ENCODE peak calls at places on chromosome 19, in ten cellular contexts. A is gastrocnemius medialis, D is BE2C, W is HCT116, V is Peyer's patch, K is endodermal cell, H is Caco-2, C is spleen, Y is transverse colon, F is psoas muscle. M is an unnamed sample. For H3K4me1, the result is how much of the 10 kb centered on the place peaks cover.

GRCh38 chr19:9407827-9408226 is 27.5 kb downstream of the ZNF266 start:
- DNase-seq in A (no peak), D (no peak), W (no peak), V (no peak), K (no peak), H (no peak), C (no peak), Y (no peak), F (no peak), M (no peak)

GRCh38 chr19:12838182-12838890 is at the start of gene MAST1:
- DNase-seq in A (no peak), D (peak), W (no peak), V (no peak), K (peak), H (peak), C (peak), Y (peak), F (peak), M (no peak)

GRCh38 chr19:13031917-13032623 is 36.8 kb downstream of the NFIX start:
- DNase-seq in A (peak), D (no peak), W (no peak), V (no peak), K (no peak), H (peak), C (no peak), Y (no peak), F (peak), M (no peak)

GRCh38 chr19:53908933-53909415 is at the start of gene CACNG7:
- DNase-seq in A (no peak), D (no peak), W (no peak), V (no peak), K (peak), H (no peak), C (no peak), Y (no peak), F (peak), M (no peak)

GRCh38 chr19:32876919-32877285 is 7.3 kb upstream of the SLC7A9 start:
- DNase-seq in A (no peak), D (no peak), W (no peak), V (no peak), K (no peak), H (peak), C (peak), Y (peak), F (no peak), M (no peak)

GRCh38 chr19:45852941-45853340 is 10.0 kb downstream of the SYMPK start:
- DNase-seq in A (no peak), D (no peak), W (no peak), V (no peak), K (no peak), H (no peak), C (peak), Y (no peak), F (peak), M (peak)

GRCh38 chr19:56174550-56174949 is 1.3 kb upstream of the GALP start:
- DNase-seq in A (no peak), D (no peak), W (no peak), V (no peak), K (no peak), H (no peak), C (no peak), Y (no peak), F (no peak), M (no peak)

GRCh38 chr19:42370068-42370520 is 20.0 kb downstream of the CNFN start:
- DNase-seq in A (no peak), D (no peak), W (no peak), V (no peak), K (peak), H (no peak), C (no peak), Y (no peak), F (no peak), M (no peak)

GRCh38 chr19:38478273-38478971 is 44.9 kb downstream of the RYR1 start:
- DNase-seq in A (no peak), D (peak), W (peak), V (no peak), K (peak), H (peak), C (no peak), Y (no peak), F (no peak), M (no peak)

GRCh38 chr19:2618611-2619010 is 83.9 kb downstream of the GNG7 start:
- DNase-seq in A (no peak), D (no peak), W (peak), V (peak), K (no peak), H (no peak), C (peak), Y (peak), F (peak), M (peak)

GRCh38 chr19:13718733-13719132 is 45.6 kb upstream of the MRI1 start:
- DNase-seq in A (no peak), D (peak), W (no peak), V (no peak), K (peak), H (peak), C (no peak), Y (peak), F (no peak), M (no peak)

GRCh38 chr19:41705393-41706174 is 2.8 kb upstream of the CEACAM5 start:
- DNase-seq in A (no peak), D (no peak), W (no peak), V (no peak), K (peak), H (peak), C (no peak), Y (peak), F (no peak), M (no peak)

GRCh38 chr19:32613008-32613407 is 32.0 kb downstream of the PDCD5 start:
- DNase-seq in A (no peak), D (no peak), W (no peak), V (no peak), K (no peak), H (no peak), C (no peak), Y (no peak), F (no peak), M (no peak)

GRCh38 chr19:16891696-16892382 is 3.0 kb downstream of the F2RL3 start:
- DNase-seq in A (no peak), D (no peak), W (no peak), V (no peak), K (no peak), H (no peak), C (no peak), Y (no peak), F (no peak), M (no peak)

GRCh38 chr19:49744946-49745381 is 18.1 kb downstream of the TSKS start:
- DNase-seq in A (no peak), D (peak), W (no peak), V (no peak), K (peak), H (no peak), C (no peak), Y (no peak), F (no peak), M (no peak)

GRCh38 chr19:13315495-13315894 is 165.3 kb downstream of the IER2 start:
- DNase-seq in A (no peak), D (no peak), W (no peak), V (no peak), K (no peak), H (no peak), C (no peak), Y (peak), F (no peak), M (no peak)

GRCh38 chr19:7976461-7976860 is 29.0 kb downstream of the ELAVL1 start:
- DNase-seq in A (no peak), D (no peak), W (no peak), V (no peak), K (no peak), H (no peak), C (peak), Y (no peak), F (no peak), M (no peak)

GRCh38 chr19:45443462-45444317 is 20.0 kb upstream of the ERCC1 start:
- DNase-seq in A (peak), D (peak), W (peak), V (peak), K (peak), H (peak), C (peak), Y (peak), F (peak), M (peak)

GRCh38 chr19:33745297-33745696 is 51.4 kb upstream of the KCTD15 start:
- DNase-seq in A (no peak), D (no peak), W (no peak), V (no peak), K (no peak), H (no peak), C (no peak), Y (no peak), F (no peak), M (no peak)

GRCh38 chr19:33241530-33242101 is 16.0 kb upstream of the SLC7A10 start:
- DNase-seq in A (no peak), D (no peak), W (no peak), V (peak), K (no peak), H (peak), C (peak), Y (peak), F (peak), M (no peak)

GRCh38 chr19:38725469-38726283 is 18.6 kb downstream of the CAPN12 start:
- DNase-seq in A (no peak), D (no peak), W (no peak), V (no peak), K (no peak), H (no peak), C (no peak), Y (no peak), F (no peak), M (no peak)

GRCh38 chr19:41297628-41298326 is 12.2 kb upstream of the CCDC97 start:
- DNase-seq in A (no peak), D (no peak), W (no peak), V (peak), K (no peak), H (no peak), C (peak), Y (peak), F (no peak), M (no peak)

GRCh38 chr19:8332976-8333770 is 9.9 kb downstream of the KANK3 start:
- DNase-seq in A (no peak), D (no peak), W (no peak), V (no peak), K (peak), H (no peak), C (peak), Y (no peak), F (peak), M (no peak)

GRCh38 chr19:48255376-48256303 is at the start of gene CARD8:
- DNase-seq in A (peak), D (peak), W (peak), V (peak), K (peak), H (peak), C (peak), Y (peak), F (peak), M (peak)
- TF ChIP-seq CTCF in A (no peak), D (peak), W (no peak), V (no peak), K (peak), H (no peak), C (peak), Y (no peak), F (no peak), M (no peak)

GRCh38 chr19:18503337-18503970 is 18.4 kb downstream of the ELL start:
- DNase-seq in A (no peak), D (no peak), W (no peak), V (no peak), K (no peak), H (no peak), C (peak), Y (no peak), F (peak), M (no peak)
- H3K4me1 ChIP-seq in A (half or more), D (under half), W (under half), V (half or more), K (under half), H (under half), C (half or more), Y (half or more), F (half or more), M (under half)

GRCh38 chr19:4742717-4743646 is 19.3 kb upstream of the DPP9 start:
- DNase-seq in A (no peak), D (peak), W (no peak), V (no peak), K (peak), H (no peak), C (no peak), Y (no peak), F (no peak), M (no peak)
- TF ChIP-seq CTCF in A (no peak), D (no peak), W (no peak), V (no peak), K (no peak), H (no peak), C (no peak), Y (no peak), F (no peak), M (no peak)

DNA sequence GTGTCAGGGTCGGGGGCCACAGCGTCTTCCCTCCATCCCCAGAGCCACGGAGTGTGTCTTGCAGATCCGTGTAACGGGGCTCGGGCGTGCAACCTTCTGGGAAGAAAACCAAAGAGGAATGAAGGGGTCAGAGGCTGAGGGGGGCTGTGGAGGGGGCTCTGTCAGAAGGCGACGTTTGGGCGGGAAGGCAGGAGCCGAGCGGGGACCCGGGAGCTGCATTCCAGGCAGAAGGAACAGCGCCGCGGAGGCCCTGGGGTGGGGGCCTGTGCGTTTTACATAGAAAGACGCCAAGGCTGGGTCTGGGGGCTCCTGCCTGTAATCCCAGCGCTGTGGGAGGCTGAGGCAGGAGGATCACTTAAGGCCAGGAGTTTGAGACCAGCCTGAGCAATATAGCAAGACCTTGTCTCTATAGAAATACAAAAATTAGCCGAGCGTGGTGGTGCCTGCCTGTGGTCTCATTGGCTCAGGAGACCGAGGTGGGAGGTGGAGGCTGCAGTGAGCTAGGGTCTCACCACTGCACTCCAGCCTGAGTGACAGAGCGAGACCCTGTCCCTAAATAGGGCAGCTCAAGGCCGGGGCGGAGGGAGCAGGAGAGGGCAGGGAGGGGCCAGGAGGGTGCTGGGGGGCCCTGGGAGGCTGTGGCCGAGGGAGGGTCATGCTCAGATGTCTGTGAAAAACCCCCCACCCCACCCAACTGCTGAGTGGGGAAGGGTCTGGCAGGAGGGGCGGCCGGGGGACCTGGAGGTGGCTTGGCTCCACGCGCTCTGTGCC is 27.9 kb downstream of the ARID3A start:
- DNase-seq in A (no peak), D (peak), W (no peak), V (no peak), K (peak), H (no peak), C (no peak), Y (no peak), F (no peak), M (no peak)
- H3K4me1 ChIP-seq in A (under half), D (under half), W (half or more), V (under half), K (under half), H (half or more), C (half or more), Y (under half), F (under half), M (under half)